ENCODE peak calls at places on chromosomes 13 and 19, in ten cellular contexts. One of them, this sample, is unnamed.

GRCh38 chr13:109101550-109102144 is 472.2 kb downstream of the MYO16 start:
- DNase-seq in fibroblast of pulmonary artery: no peak
- DNase-seq in dorsolateral prefrontal cortex: no peak
- DNase-seq in skeletal muscle cell: no peak
- DNase-seq in epithelial cell of esophagus: peak
- DNase-seq in stimulated activated CD4-positive, alpha-beta T cell treated with anti-CD3 and anti-CD28 coated beads, Interleukin-4, amount 100 ng/mL, for 4 hours: no peak
- DNase-seq in stimulated activated CD8-positive, alpha-beta memory T cell treated with anti-CD3 and anti-CD28 coated beads, Interleukin-4, amount 100 ng/mL, for 1 hour: no peak
- DNase-seq in CD4-positive, CD25-positive, alpha-beta regulatory T cell: no peak
- DNase-seq in fibroblast of mammary gland: peak
- DNase-seq in IMR-90: no peak
- DNase-seq in this sample: no peak

GRCh38 chr19:48741222-48741999 is 1.0 kb upstream of the RASIP1 start:
- DNase-seq in fibroblast of pulmonary artery: no peak
- DNase-seq in dorsolateral prefrontal cortex: no peak
- DNase-seq in skeletal muscle cell: no peak
- DNase-seq in epithelial cell of esophagus: peak
- DNase-seq in stimulated activated CD4-positive, alpha-beta T cell treated with anti-CD3 and anti-CD28 coated beads, Interleukin-4, amount 100 ng/mL, for 4 hours: no peak
- DNase-seq in stimulated activated CD8-positive, alpha-beta memory T cell treated with anti-CD3 and anti-CD28 coated beads, Interleukin-4, amount 100 ng/mL, for 1 hour: no peak
- DNase-seq in CD4-positive, CD25-positive, alpha-beta regulatory T cell: no peak
- DNase-seq in fibroblast of mammary gland: no peak
- DNase-seq in IMR-90: no peak
- DNase-seq in this sample: no peak

GRCh38 chr13:51315658-51316057 is 23.8 kb upstream of the SERPINE3 start:
- DNase-seq in fibroblast of pulmonary artery: no peak
- DNase-seq in dorsolateral prefrontal cortex: no peak
- DNase-seq in skeletal muscle cell: peak
- DNase-seq in epithelial cell of esophagus: no peak
- DNase-seq in stimulated activated CD4-positive, alpha-beta T cell treated with anti-CD3 and anti-CD28 coated beads, Interleukin-4, amount 100 ng/mL, for 4 hours: no peak
- DNase-seq in stimulated activated CD8-positive, alpha-beta memory T cell treated with anti-CD3 and anti-CD28 coated beads, Interleukin-4, amount 100 ng/mL, for 1 hour: no peak
- DNase-seq in CD4-positive, CD25-positive, alpha-beta regulatory T cell: no peak
- DNase-seq in fibroblast of mammary gland: peak
- DNase-seq in IMR-90: no peak
- DNase-seq in this sample: peak

GRCh38 chr19:17385878-17386611 is 8.0 kb downstream of the CCDC194 start:
- DNase-seq in fibroblast of pulmonary artery: peak
- DNase-seq in dorsolateral prefrontal cortex: peak
- DNase-seq in skeletal muscle cell: no peak
- DNase-seq in epithelial cell of esophagus: peak
- DNase-seq in stimulated activated CD4-positive, alpha-beta T cell treated with anti-CD3 and anti-CD28 coated beads, Interleukin-4, amount 100 ng/mL, for 4 hours: peak
- DNase-seq in stimulated activated CD8-positive, alpha-beta memory T cell treated with anti-CD3 and anti-CD28 coated beads, Interleukin-4, amount 100 ng/mL, for 1 hour: no peak
- DNase-seq in CD4-positive, CD25-positive, alpha-beta regulatory T cell: peak
- DNase-seq in fibroblast of mammary gland: peak
- DNase-seq in IMR-90: peak
- DNase-seq in this sample: peak

GRCh38 chr19:43765109-43765876 is 10.5 kb upstream of the SMG9 start:
- DNase-seq in fibroblast of pulmonary artery: peak
- DNase-seq in dorsolateral prefrontal cortex: no peak
- DNase-seq in skeletal muscle cell: peak
- DNase-seq in epithelial cell of esophagus: peak
- DNase-seq in stimulated activated CD4-positive, alpha-beta T cell treated with anti-CD3 and anti-CD28 coated beads, Interleukin-4, amount 100 ng/mL, for 4 hours: peak
- DNase-seq in stimulated activated CD8-positive, alpha-beta memory T cell treated with anti-CD3 and anti-CD28 coated beads, Interleukin-4, amount 100 ng/mL, for 1 hour: no peak
- DNase-seq in CD4-positive, CD25-positive, alpha-beta regulatory T cell: peak
- DNase-seq in fibroblast of mammary gland: peak
- DNase-seq in IMR-90: peak
- DNase-seq in this sample: peak

GRCh38 chr13:98460519-98460918 is 116.4 kb downstream of the STK24 start:
- DNase-seq in fibroblast of pulmonary artery: no peak
- DNase-seq in dorsolateral prefrontal cortex: peak
- DNase-seq in skeletal muscle cell: no peak
- DNase-seq in epithelial cell of esophagus: no peak
- DNase-seq in stimulated activated CD4-positive, alpha-beta T cell treated with anti-CD3 and anti-CD28 coated beads, Interleukin-4, amount 100 ng/mL, for 4 hours: peak
- DNase-seq in stimulated activated CD8-positive, alpha-beta memory T cell treated with anti-CD3 and anti-CD28 coated beads, Interleukin-4, amount 100 ng/mL, for 1 hour: no peak
- DNase-seq in CD4-positive, CD25-positive, alpha-beta regulatory T cell: no peak
- DNase-seq in fibroblast of mammary gland: no peak
- DNase-seq in IMR-90: no peak
- DNase-seq in this sample: no peak

GRCh38 chr13:49594576-49594975 is 9.2 kb upstream of the RCBTB1 start:
- DNase-seq in fibroblast of pulmonary artery: no peak
- DNase-seq in dorsolateral prefrontal cortex: no peak
- DNase-seq in skeletal muscle cell: no peak
- DNase-seq in epithelial cell of esophagus: peak
- DNase-seq in stimulated activated CD4-positive, alpha-beta T cell treated with anti-CD3 and anti-CD28 coated beads, Interleukin-4, amount 100 ng/mL, for 4 hours: no peak
- DNase-seq in stimulated activated CD8-positive, alpha-beta memory T cell treated with anti-CD3 and anti-CD28 coated beads, Interleukin-4, amount 100 ng/mL, for 1 hour: no peak
- DNase-seq in CD4-positive, CD25-positive, alpha-beta regulatory T cell: no peak
- DNase-seq in fibroblast of mammary gland: peak
- DNase-seq in IMR-90: no peak
- DNase-seq in this sample: no peak

GRCh38 chr13:86838411-86839120 is 832.6 kb upstream of the SLITRK5 start:
- DNase-seq in fibroblast of pulmonary artery: no peak
- DNase-seq in dorsolateral prefrontal cortex: no peak
- DNase-seq in skeletal muscle cell: no peak
- DNase-seq in epithelial cell of esophagus: no peak
- DNase-seq in stimulated activated CD4-positive, alpha-beta T cell treated with anti-CD3 and anti-CD28 coated beads, Interleukin-4, amount 100 ng/mL, for 4 hours: no peak
- DNase-seq in stimulated activated CD8-positive, alpha-beta memory T cell treated with anti-CD3 and anti-CD28 coated beads, Interleukin-4, amount 100 ng/mL, for 1 hour: no peak
- DNase-seq in CD4-positive, CD25-positive, alpha-beta regulatory T cell: no peak
- DNase-seq in fibroblast of mammary gland: no peak
- DNase-seq in IMR-90: no peak
- DNase-seq in this sample: no peak

GRCh38 chr19:17450264-17451075 is 2.0 kb upstream of the TMEM221 start:
- DNase-seq in fibroblast of pulmonary artery: no peak
- DNase-seq in dorsolateral prefrontal cortex: no peak
- DNase-seq in skeletal muscle cell: no peak
- DNase-seq in epithelial cell of esophagus: peak
- DNase-seq in stimulated activated CD4-positive, alpha-beta T cell treated with anti-CD3 and anti-CD28 coated beads, Interleukin-4, amount 100 ng/mL, for 4 hours: peak
- DNase-seq in stimulated activated CD8-positive, alpha-beta memory T cell treated with anti-CD3 and anti-CD28 coated beads, Interleukin-4, amount 100 ng/mL, for 1 hour: peak
- DNase-seq in CD4-positive, CD25-positive, alpha-beta regulatory T cell: no peak
- DNase-seq in fibroblast of mammary gland: no peak
- DNase-seq in IMR-90: no peak
- DNase-seq in this sample: peak

GRCh38 chr13:66375756-66376155 is 854.4 kb downstream of the PCDH9 start:
- DNase-seq in fibroblast of pulmonary artery: no peak
- DNase-seq in dorsolateral prefrontal cortex: no peak
- DNase-seq in skeletal muscle cell: no peak
- DNase-seq in epithelial cell of esophagus: no peak
- DNase-seq in stimulated activated CD4-positive, alpha-beta T cell treated with anti-CD3 and anti-CD28 coated beads, Interleukin-4, amount 100 ng/mL, for 4 hours: no peak
- DNase-seq in stimulated activated CD8-positive, alpha-beta memory T cell treated with anti-CD3 and anti-CD28 coated beads, Interleukin-4, amount 100 ng/mL, for 1 hour: no peak
- DNase-seq in CD4-positive, CD25-positive, alpha-beta regulatory T cell: no peak
- DNase-seq in fibroblast of mammary gland: peak
- DNase-seq in IMR-90: peak
- DNase-seq in this sample: no peak

GRCh38 chr13:79307866-79308298 is 98.2 kb downstream of the RBM26 start:
- DNase-seq in fibroblast of pulmonary artery: peak
- DNase-seq in dorsolateral prefrontal cortex: peak
- DNase-seq in skeletal muscle cell: peak
- DNase-seq in epithelial cell of esophagus: peak
- DNase-seq in stimulated activated CD4-positive, alpha-beta T cell treated with anti-CD3 and anti-CD28 coated beads, Interleukin-4, amount 100 ng/mL, for 4 hours: no peak
- DNase-seq in stimulated activated CD8-positive, alpha-beta memory T cell treated with anti-CD3 and anti-CD28 coated beads, Interleukin-4, amount 100 ng/mL, for 1 hour: no peak
- DNase-seq in CD4-positive, CD25-positive, alpha-beta regulatory T cell: no peak
- DNase-seq in fibroblast of mammary gland: peak
- DNase-seq in IMR-90: peak
- DNase-seq in this sample: peak

GRCh38 chr19:1283207-1283916 is 2.3 kb upstream of the EFNA2 start:
- DNase-seq in fibroblast of pulmonary artery: no peak
- DNase-seq in dorsolateral prefrontal cortex: no peak
- DNase-seq in skeletal muscle cell: no peak
- DNase-seq in epithelial cell of esophagus: no peak
- DNase-seq in stimulated activated CD4-positive, alpha-beta T cell treated with anti-CD3 and anti-CD28 coated beads, Interleukin-4, amount 100 ng/mL, for 4 hours: no peak
- DNase-seq in stimulated activated CD8-positive, alpha-beta memory T cell treated with anti-CD3 and anti-CD28 coated beads, Interleukin-4, amount 100 ng/mL, for 1 hour: no peak
- DNase-seq in CD4-positive, CD25-positive, alpha-beta regulatory T cell: no peak
- DNase-seq in fibroblast of mammary gland: no peak
- DNase-seq in IMR-90: no peak
- DNase-seq in this sample: no peak

GRCh38 chr19:34274284-34274826 is 20.0 kb downstream of the GARRE1 start:
- DNase-seq in fibroblast of pulmonary artery: peak
- DNase-seq in dorsolateral prefrontal cortex: no peak
- DNase-seq in skeletal muscle cell: no peak
- DNase-seq in epithelial cell of esophagus: no peak
- DNase-seq in stimulated activated CD4-positive, alpha-beta T cell treated with anti-CD3 and anti-CD28 coated beads, Interleukin-4, amount 100 ng/mL, for 4 hours: no peak
- DNase-seq in stimulated activated CD8-positive, alpha-beta memory T cell treated with anti-CD3 and anti-CD28 coated beads, Interleukin-4, amount 100 ng/mL, for 1 hour: no peak
- DNase-seq in CD4-positive, CD25-positive, alpha-beta regulatory T cell: no peak
- DNase-seq in fibroblast of mammary gland: peak
- DNase-seq in IMR-90: peak
- DNase-seq in this sample: no peak

This sample was measured in LHCN-M2.